ENCODE peak calls at places on chromosomes 2 and 18, in seven cellular contexts. O is transverse colon; D is neural progenitor cell; B is CD8-positive, alpha-beta T cell; C is fibroblast of lung; Q is endodermal cell; F is right atrium auricular region. A is an unnamed sample.

GRCh38 chr2:32894119-32894728 is 52.5 kb upstream of the LTBP1 start:
- DNase-seq in Q (no peak), D (no peak), C (no peak), B (no peak), O (no peak), F (no peak), A (no peak)

GRCh38 chr2:113407446-113408099 is 29.9 kb upstream of the ZNG1B start:
- DNase-seq in B (no peak), O (no peak), F (no peak), C (peak; percentile 18), D (no peak), Q (no peak), A (no peak)

GRCh38 chr2:120013569-120014223 is 819 bp downstream of the EPB41L5 start:
- DNase-seq in Q (peak; percentile 83), D (no peak), C (peak; percentile 5), B (no peak), O (peak; percentile 44), F (no peak), A (no peak)

GRCh38 chr18:41371718-41372117 is 583.3 kb upstream of the PIK3C3 start:
- DNase-seq in B (no peak), C (peak; percentile 10), D (no peak), F (no peak), O (no peak), Q (no peak), A (no peak)

GRCh38 chr2:143193121-143193520 is 63.9 kb downstream of the ARHGAP15 start:
- DNase-seq in O (no peak), F (no peak), B (no peak), D (no peak), C (no peak), Q (peak; percentile 60), A (no peak)

GRCh38 chr2:28488858-28489575 is 6.8 kb upstream of the PLB1 start:
- DNase-seq in D (peak; percentile 18), B (no peak), Q (no peak), O (no peak), C (no peak), F (no peak), A (no peak)

GRCh38 chr2:17326717-17327116 is 191.5 kb downstream of the RAD51AP2 start:
- DNase-seq in C (peak; percentile 54), D (no peak), Q (no peak), B (no peak), O (no peak), F (no peak), A (no peak)

GRCh38 chr2:121650554-121650930 is 1.3 kb upstream of the CLASP1 start:
- DNase-seq in B (no peak), C (peak; percentile 34), F (no peak), D (peak; percentile 44), Q (peak; percentile 73), O (peak; percentile 23), A (peak; percentile 44)

GRCh38 chr2:186588940-186589732 is 720 bp upstream of the ITGAV start:
- DNase-seq in C (no peak), D (peak; percentile 47), Q (no peak), B (no peak), F (no peak), O (no peak), A (no peak)

GRCh38 chr2:70083344-70084156 is 3.7 kb upstream of the PCBP1 start:
- DNase-seq in O (peak; percentile 62), B (peak; percentile 52), Q (no peak), C (peak; percentile 77), D (no peak), F (no peak), A (peak; percentile 55)

GRCh38 chr2:15158117-15158516 is 403.0 kb downstream of the NBAS start:
- DNase-seq in F (no peak), Q (peak; percentile 70), C (no peak), D (peak; percentile 90), O (no peak), B (no peak), A (no peak)

GRCh38 chr2:26561918-26562810 is 79.0 kb downstream of the CIB4 start:
- DNase-seq in O (peak; percentile 61), B (no peak), C (peak; percentile 30), F (no peak), D (no peak), Q (peak; percentile 53), A (peak; percentile 20)

GRCh38 chr2:43102366-43103092 is 123.9 kb downstream of the ZFP36L2 start:
- DNase-seq in B (no peak), O (no peak), Q (peak; percentile 51), C (peak; percentile 30), D (no peak), F (no peak), A (no peak)

DNA sequence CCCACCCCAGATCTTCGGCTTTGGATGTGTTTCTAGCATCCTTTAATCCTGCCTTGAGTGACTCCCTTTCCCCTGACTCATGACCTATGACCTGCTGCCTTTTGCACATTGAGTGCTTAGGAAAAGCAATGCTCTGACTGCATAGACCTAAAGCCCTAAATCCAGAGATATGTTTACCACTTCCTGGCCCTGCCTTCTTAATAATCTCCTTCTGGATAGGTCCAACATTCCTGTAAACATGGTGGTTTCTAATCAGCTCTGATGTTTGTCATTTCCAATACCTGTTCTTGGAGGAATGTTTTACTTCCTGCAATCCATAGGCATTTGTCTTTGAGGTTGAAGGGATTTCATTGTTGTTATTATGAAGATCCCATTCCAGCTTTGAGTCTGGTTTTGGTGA is 2.3 kb downstream of the SLC3A1 start:
- DNase-seq in B (no peak), Q (no peak), C (no peak), O (no peak), D (no peak), F (no peak), A (no peak)
- H3K4me3 ChIP-seq in B (no peak overlapping the region), Q (no peak overlapping the region), C (no peak overlapping the region), O (no peak overlapping the region), D (no peak overlapping the region), F (no peak overlapping the region), A (no peak overlapping the region)

GRCh38 chr2:239136762-239137161 is 264.1 kb downstream of the HDAC4 start:
- DNase-seq in Q (no peak), F (no peak), C (no peak), B (no peak), D (no peak), O (no peak), A (no peak)

GRCh38 chr2:239135531-239135930 is 265.3 kb downstream of the HDAC4 start:
- DNase-seq in O (no peak), Q (no peak), D (no peak), B (no peak), C (no peak), F (no peak), A (no peak)

GRCh38 chr2:239137890-239138283 is 262.9 kb downstream of the HDAC4 start:
- DNase-seq in C (no peak), Q (no peak), D (no peak), O (no peak), F (no peak), B (no peak), A (no peak)

GRCh38 chr2:239137165-239137889 is 263.5 kb downstream of the HDAC4 start:
- DNase-seq in F (no peak), Q (no peak), D (no peak), B (no peak), C (no peak), O (no peak), A (no peak)

GRCh38 chr2:239136203-239136602 is 264.6 kb downstream of the HDAC4 start:
- DNase-seq in F (no peak), O (no peak), B (no peak), C (no peak), D (no peak), Q (no peak), A (no peak)
- H3K36me3 ChIP-seq in F (peaks cover 55% of the 10 kb centered on the region), O (no peaks in the 10 kb centered on the region), B (peaks cover 24% of the 10 kb centered on the region), C (peaks cover 5% of the 10 kb centered on the region), D (no peaks in the 10 kb centered on the region), Q (peaks cover 5% of the 10 kb centered on the region), A (no peaks in the 10 kb centered on the region)

DNA sequence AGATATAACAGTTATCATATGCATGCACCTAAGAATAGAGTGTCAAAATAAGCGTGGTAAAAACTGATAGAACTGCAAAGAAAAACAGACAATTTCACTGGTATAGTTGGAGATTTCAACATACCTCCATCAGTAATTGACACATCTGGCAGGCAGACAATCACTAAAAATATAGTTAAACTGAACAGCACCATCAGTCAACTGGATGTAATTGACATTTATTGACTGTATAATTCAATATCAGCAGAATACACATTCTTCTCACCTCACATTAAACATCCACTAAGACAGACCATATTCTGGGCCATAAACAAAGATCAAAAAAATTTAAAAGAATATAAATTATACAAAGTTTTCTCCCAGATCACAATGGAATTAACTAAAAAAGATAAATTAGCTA is 378.5 kb upstream of the RGPD4 start:
- DNase-seq in C (no peak), D (no peak), O (no peak), Q (no peak), B (no peak), F (no peak), A (no peak)
- TF ChIP-seq CTCF in C (no peak), D (no peak), O (no peak), Q (no peak), B (no peak), F (no peak), A (no peak)

GRCh38 chr2:74584088-74584645 is 29.6 kb downstream of the DOK1 start:
- DNase-seq in O (no peak), F (no peak), B (no peak), C (peak; percentile 63), Q (no peak), D (no peak), A (peak; percentile 57)

GRCh38 chr2:74587664-74588277 is 33.3 kb downstream of the DOK1 start:
- DNase-seq in B (peak; percentile 59), D (peak; percentile 68), F (peak; percentile 79), O (peak; percentile 65), Q (peak; percentile 90), C (peak; percentile 58), A (peak; percentile 50)

GRCh38 chr2:74583504-74583903 is 29.0 kb downstream of the DOK1 start:
- DNase-seq in F (no peak), D (no peak), B (no peak), Q (no peak), C (peak; percentile 75), O (no peak), A (no peak)

GRCh38 chr2:74588664-74589063 is 34.1 kb downstream of the DOK1 start:
- DNase-seq in O (no peak), D (no peak), C (no peak), B (no peak), Q (no peak), F (no peak), A (no peak)

DNA sequence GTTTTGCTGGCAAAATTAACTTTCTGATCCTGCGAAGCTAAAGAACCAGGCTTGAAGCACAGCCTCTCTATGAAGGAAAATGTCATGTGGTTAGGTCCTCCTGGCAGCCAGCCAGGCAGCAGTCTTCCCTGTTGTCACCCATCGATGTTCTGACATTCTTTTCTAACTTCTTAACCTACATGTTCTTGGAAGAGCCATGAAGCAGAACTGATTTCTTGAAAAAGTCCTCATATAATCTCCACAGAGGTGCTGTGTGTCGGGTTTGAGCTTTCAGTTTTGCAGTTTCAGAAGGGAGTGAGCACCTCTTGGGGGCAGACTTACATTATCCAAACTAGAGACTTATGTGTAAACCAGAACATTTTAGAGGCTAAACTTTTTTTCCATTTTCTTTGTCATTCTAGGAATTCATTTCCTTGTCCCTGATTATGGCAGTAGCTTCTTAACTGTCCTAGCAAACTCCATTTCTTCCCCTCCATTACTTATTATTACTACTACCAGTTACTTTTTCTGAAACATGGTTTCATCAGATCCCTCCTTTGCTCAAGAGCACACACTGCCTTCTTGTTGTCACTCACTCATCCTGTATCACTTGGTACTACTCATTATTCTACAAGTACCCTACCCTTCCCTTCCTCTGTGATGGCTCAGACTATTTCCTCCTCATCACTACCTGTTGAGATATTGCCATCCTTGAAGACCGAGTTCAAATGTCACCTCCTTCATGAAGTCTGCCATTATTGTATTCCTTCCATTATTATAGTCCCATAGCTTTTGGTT is 31.1 kb downstream of the DOK1 start:
- DNase-seq in O (peak; percentile 26), C (no peak), B (no peak), Q (no peak), F (no peak), D (no peak), A (no peak)
- H3K4me3 ChIP-seq in O (no peak overlapping the region), C (no peak overlapping the region), B (no peak overlapping the region), Q (no peak overlapping the region), F (no peak overlapping the region), D (no peak overlapping the region), A (peak overlapping the region; percentile 5)

GRCh38 chr2:128155970-128156369 is 65.0 kb downstream of the UGGT1 start:
- DNase-seq in Q (no peak), B (no peak), D (no peak), F (no peak), C (no peak), O (no peak), A (no peak)
- H3K36me3 ChIP-seq in Q (peaks cover 94% of the 10 kb centered on the region), B (peaks cover 29% of the 10 kb centered on the region), D (peaks cover 10% of the 10 kb centered on the region), F (peaks cover 38% of the 10 kb centered on the region), C (peaks cover 4% of the 10 kb centered on the region), O (no peaks in the 10 kb centered on the region), A (peaks cover 6% of the 10 kb centered on the region)

A was measured in GM06990.